ENCODE peak calls at places on chromosomes 6 and 20, in four cellular contexts. Y is central memory CD8-positive, alpha-beta T cell; H is T follicular helper cell; V is progenitor cell of endocrine pancreas. M is an unnamed sample.

GRCh38 chr6:113763311-113763766 is 93.8 kb upstream of the MARCKS start:
- DNase-seq in Y (no peak), H (no peak), V (no peak), M (no peak)

GRCh38 chr6:136547871-136548270 is 2.4 kb downstream of the MAP7 start:
- DNase-seq in Y (no peak), H (no peak), V (no peak), M (no peak)

GRCh38 chr6:163147988-163148387 is 266.5 kb upstream of the QKI start:
- DNase-seq in Y (no peak), H (no peak), V (no peak), M (no peak)

GRCh38 chr20:63740070-63740500 is 509 bp downstream of the SLC2A4RG start:
- DNase-seq in Y (no peak), H (peak), V (no peak), M (no peak)

GRCh38 chr20:51412991-51413471 is 129.5 kb downstream of the NFATC2 start:
- DNase-seq in Y (no peak), H (no peak), V (no peak), M (no peak)

GRCh38 chr6:35727206-35727934 is 9.5 kb upstream of the ARMC12 start:
- DNase-seq in Y (no peak), H (no peak), V (peak), M (no peak)

GRCh38 chr20:50270569-50270968 is 79.9 kb downstream of the CEBPB start:
- DNase-seq in Y (no peak), H (no peak), V (no peak), M (no peak)

GRCh38 chr6:46606318-46606717 is 46.3 kb downstream of the CYP39A1 start:
- DNase-seq in Y (no peak), H (no peak), V (no peak), M (no peak)

GRCh38 chr6:33419580-33420492 is at the start of gene SYNGAP1:
- DNase-seq in Y (no peak), H (no peak), V (no peak), M (no peak)

GRCh38 chr6:1832844-1833787 is 223.4 kb downstream of the FOXC1 start:
- DNase-seq in Y (no peak), H (no peak), V (no peak), M (no peak)

GRCh38 chr20:58709013-58709702 is 16.6 kb downstream of the NPEPL1 start:
- DNase-seq in Y (peak), H (no peak), V (no peak), M (peak)

GRCh38 chr6:27668442-27669275 is 195.8 kb upstream of the ZNF184 start:
- DNase-seq in Y (no peak), H (no peak), V (no peak), M (no peak)

GRCh38 chr6:170184324-170184723 is 106.6 kb downstream of the DLL1 start:
- DNase-seq in Y (no peak), H (no peak), V (no peak), M (no peak)

M was measured in memory B cell.